ENCODE peak calls at places on chromosomes 1 and 21, in ten cellular contexts. One of them, this sample, is unnamed.

GRCh38 chr21:45528981-45529784 is 13.1 kb downstream of the SLC19A1 start:
- DNase-seq in transverse colon: peak; percentile 5
- DNase-seq in ovary: peak; percentile 15
- DNase-seq in body of pancreas: no peak
- DNase-seq in adrenal gland: peak; percentile 10
- DNase-seq in heart left ventricle: no peak
- DNase-seq in spleen: peak; percentile 75
- DNase-seq in right lobe of liver: peak; percentile 53
- DNase-seq in tibial nerve: no peak
- DNase-seq in stomach: peak; percentile 25
- DNase-seq in this sample: peak; percentile 38

GRCh38 chr1:204415351-204415750 is 3.7 kb upstream of the PPP1R15B start:
- DNase-seq in transverse colon: no peak
- DNase-seq in ovary: no peak
- DNase-seq in body of pancreas: no peak
- DNase-seq in adrenal gland: no peak
- DNase-seq in heart left ventricle: no peak
- DNase-seq in spleen: no peak
- DNase-seq in right lobe of liver: no peak
- DNase-seq in tibial nerve: no peak
- DNase-seq in stomach: no peak
- DNase-seq in this sample: no peak

GRCh38 chr1:243230914-243231313 is 24.2 kb downstream of the CEP170 start:
- DNase-seq in transverse colon: no peak
- DNase-seq in ovary: no peak
- DNase-seq in body of pancreas: no peak
- DNase-seq in adrenal gland: no peak
- DNase-seq in heart left ventricle: no peak
- DNase-seq in spleen: no peak
- DNase-seq in right lobe of liver: no peak
- DNase-seq in tibial nerve: no peak
- DNase-seq in stomach: no peak
- DNase-seq in this sample: no peak

GRCh38 chr1:58788259-58788658 is 4.4 kb upstream of the JUN start:
- DNase-seq in transverse colon: no peak
- DNase-seq in ovary: no peak
- DNase-seq in body of pancreas: no peak
- DNase-seq in adrenal gland: no peak
- DNase-seq in heart left ventricle: no peak
- DNase-seq in spleen: no peak
- DNase-seq in right lobe of liver: no peak
- DNase-seq in tibial nerve: no peak
- DNase-seq in stomach: no peak
- DNase-seq in this sample: no peak

GRCh38 chr21:34613679-34614442 is 1.1 kb downstream of the RCAN1 start:
- DNase-seq in transverse colon: no peak
- DNase-seq in ovary: peak; percentile 28
- DNase-seq in body of pancreas: peak; percentile 31
- DNase-seq in adrenal gland: peak; percentile 23
- DNase-seq in heart left ventricle: no peak
- DNase-seq in spleen: no peak
- DNase-seq in right lobe of liver: no peak
- DNase-seq in tibial nerve: no peak
- DNase-seq in stomach: no peak
- DNase-seq in this sample: no peak

GRCh38 chr1:12121212-12122000 is 45.4 kb upstream of the TNFRSF1B start:
- DNase-seq in transverse colon: no peak
- DNase-seq in ovary: no peak
- DNase-seq in body of pancreas: no peak
- DNase-seq in adrenal gland: no peak
- DNase-seq in heart left ventricle: no peak
- DNase-seq in spleen: peak; percentile 30
- DNase-seq in right lobe of liver: no peak
- DNase-seq in tibial nerve: no peak
- DNase-seq in stomach: no peak
- DNase-seq in this sample: no peak

GRCh38 chr1:15205586-15206346 is 41.3 kb upstream of the FHAD1 start:
- DNase-seq in transverse colon: no peak
- DNase-seq in ovary: no peak
- DNase-seq in body of pancreas: no peak
- DNase-seq in adrenal gland: peak; percentile 25
- DNase-seq in heart left ventricle: no peak
- DNase-seq in spleen: no peak
- DNase-seq in right lobe of liver: no peak
- DNase-seq in tibial nerve: no peak
- DNase-seq in stomach: no peak
- DNase-seq in this sample: no peak

GRCh38 chr1:247112479-247112781 is 8.3 kb upstream of the ZNF669 start:
- DNase-seq in transverse colon: no peak
- DNase-seq in ovary: no peak
- DNase-seq in body of pancreas: peak; percentile 41
- DNase-seq in adrenal gland: no peak
- DNase-seq in heart left ventricle: no peak
- DNase-seq in spleen: no peak
- DNase-seq in right lobe of liver: no peak
- DNase-seq in tibial nerve: no peak
- DNase-seq in stomach: no peak
- DNase-seq in this sample: no peak

GRCh38 chr1:192604979-192605620 is 29.5 kb downstream of the RGS1 start:
- DNase-seq in transverse colon: no peak
- DNase-seq in ovary: no peak
- DNase-seq in body of pancreas: no peak
- DNase-seq in adrenal gland: no peak
- DNase-seq in heart left ventricle: no peak
- DNase-seq in spleen: no peak
- DNase-seq in right lobe of liver: no peak
- DNase-seq in tibial nerve: no peak
- DNase-seq in stomach: no peak
- DNase-seq in this sample: no peak

GRCh38 chr1:145926706-145927072 is 595 bp downstream of the RBM8A start:
- DNase-seq in transverse colon: no peak
- DNase-seq in ovary: no peak
- DNase-seq in body of pancreas: no peak
- DNase-seq in adrenal gland: no peak
- DNase-seq in heart left ventricle: no peak
- DNase-seq in spleen: no peak
- DNase-seq in right lobe of liver: no peak
- DNase-seq in tibial nerve: no peak
- DNase-seq in stomach: no peak
- DNase-seq in this sample: no peak

GRCh38 chr1:233704125-233704881 is 90.4 kb downstream of the KCNK1 start:
- DNase-seq in transverse colon: no peak
- DNase-seq in ovary: no peak
- DNase-seq in body of pancreas: no peak
- DNase-seq in adrenal gland: no peak
- DNase-seq in heart left ventricle: no peak
- DNase-seq in spleen: no peak
- DNase-seq in right lobe of liver: no peak
- DNase-seq in tibial nerve: no peak
- DNase-seq in stomach: no peak
- DNase-seq in this sample: no peak

GRCh38 chr1:245458761-245459174 is 304.0 kb downstream of the KIF26B start:
- DNase-seq in transverse colon: no peak
- DNase-seq in ovary: no peak
- DNase-seq in body of pancreas: no peak
- DNase-seq in adrenal gland: no peak
- DNase-seq in heart left ventricle: no peak
- DNase-seq in spleen: no peak
- DNase-seq in right lobe of liver: no peak
- DNase-seq in tibial nerve: no peak
- DNase-seq in stomach: no peak
- DNase-seq in this sample: no peak

GRCh38 chr1:34984435-34985062 is 598 bp downstream of the TMEM35B start:
- DNase-seq in transverse colon: peak; percentile 34
- DNase-seq in ovary: peak; percentile 66
- DNase-seq in body of pancreas: peak; percentile 31
- DNase-seq in adrenal gland: peak; percentile 38
- DNase-seq in heart left ventricle: peak; percentile 60
- DNase-seq in spleen: no peak
- DNase-seq in right lobe of liver: no peak
- DNase-seq in tibial nerve: no peak
- DNase-seq in stomach: no peak
- DNase-seq in this sample: no peak

GRCh38 chr1:182304218-182305016 is 87.2 kb downstream of the GLUL start:
- DNase-seq in transverse colon: no peak
- DNase-seq in ovary: no peak
- DNase-seq in body of pancreas: no peak
- DNase-seq in adrenal gland: no peak
- DNase-seq in heart left ventricle: no peak
- DNase-seq in spleen: no peak
- DNase-seq in right lobe of liver: no peak
- DNase-seq in tibial nerve: no peak
- DNase-seq in stomach: no peak
- DNase-seq in this sample: no peak

GRCh38 chr1:1013922-1014617 is 773 bp downstream of the ISG15 start:
- DNase-seq in transverse colon: no peak
- DNase-seq in ovary: no peak
- DNase-seq in body of pancreas: no peak
- DNase-seq in adrenal gland: no peak
- DNase-seq in heart left ventricle: no peak
- DNase-seq in spleen: peak; percentile 87
- DNase-seq in right lobe of liver: no peak
- DNase-seq in tibial nerve: no peak
- DNase-seq in stomach: peak; percentile 38
- DNase-seq in this sample: no peak

GRCh38 chr1:66095190-66095589 is 302.5 kb downstream of the PDE4B start:
- DNase-seq in transverse colon: no peak
- DNase-seq in ovary: no peak
- DNase-seq in body of pancreas: no peak
- DNase-seq in adrenal gland: no peak
- DNase-seq in heart left ventricle: no peak
- DNase-seq in spleen: no peak
- DNase-seq in right lobe of liver: no peak
- DNase-seq in tibial nerve: no peak
- DNase-seq in stomach: no peak
- DNase-seq in this sample: no peak

DNA sequence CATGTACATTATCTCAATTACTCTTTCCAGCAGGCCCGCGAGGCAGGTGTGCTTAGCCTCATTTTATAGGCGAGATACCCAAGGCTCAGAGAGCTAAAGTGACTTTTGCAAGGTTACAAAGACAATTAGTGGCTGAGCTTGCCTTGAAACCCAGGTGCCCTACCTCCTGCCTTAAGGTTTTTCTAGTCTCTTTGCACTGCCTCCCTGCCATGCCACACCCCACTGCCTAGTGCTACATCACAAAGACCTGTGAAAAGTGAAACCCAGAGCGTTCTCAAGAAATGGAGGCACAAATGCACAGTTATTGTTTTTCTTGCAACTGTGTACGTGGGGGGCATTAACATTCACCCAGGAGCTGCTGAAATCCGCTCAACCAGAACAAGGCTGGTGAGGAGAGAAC is 9.9 kb upstream of the C8A start:
- DNase-seq in transverse colon: no peak
- DNase-seq in ovary: no peak
- DNase-seq in body of pancreas: no peak
- DNase-seq in adrenal gland: no peak
- DNase-seq in heart left ventricle: no peak
- DNase-seq in spleen: no peak
- DNase-seq in right lobe of liver: no peak
- DNase-seq in tibial nerve: no peak
- DNase-seq in stomach: no peak
- DNase-seq in this sample: no peak
- H3K4me3 ChIP-seq in transverse colon: no peak overlapping the region
- H3K4me3 ChIP-seq in ovary: no peak overlapping the region
- H3K4me3 ChIP-seq in body of pancreas: no peak overlapping the region
- H3K4me3 ChIP-seq in adrenal gland: no peak overlapping the region
- H3K4me3 ChIP-seq in heart left ventricle: no peak overlapping the region
- H3K4me3 ChIP-seq in spleen: no peak overlapping the region
- H3K4me3 ChIP-seq in right lobe of liver: no peak overlapping the region
- H3K4me3 ChIP-seq in tibial nerve: no peak overlapping the region
- H3K4me3 ChIP-seq in stomach: no peak overlapping the region
- H3K4me3 ChIP-seq in this sample: no peak overlapping the region

DNA sequence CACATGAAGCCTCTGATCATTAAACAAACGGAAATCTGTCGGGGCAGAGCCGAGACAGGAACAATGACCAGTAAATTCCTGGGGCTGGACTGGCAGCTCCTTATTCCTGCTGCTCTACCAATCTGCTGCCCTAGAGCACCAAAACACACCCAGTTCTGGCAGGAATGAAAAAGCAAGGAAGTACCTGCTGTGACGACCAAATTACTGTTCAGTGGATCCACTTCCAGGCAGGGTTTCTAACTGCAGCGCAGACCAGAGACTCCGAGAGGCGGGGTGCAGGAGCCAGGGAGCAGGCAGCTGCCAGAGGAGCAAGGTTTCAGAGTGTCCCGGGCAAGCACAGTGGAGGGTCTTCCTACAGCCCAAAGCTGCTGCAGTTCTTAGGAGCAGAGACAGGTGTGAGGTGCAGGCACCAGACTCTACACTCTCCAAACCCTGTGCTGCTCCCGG is 32.4 kb downstream of the KANK4 start:
- DNase-seq in transverse colon: peak; percentile 37
- DNase-seq in ovary: no peak
- DNase-seq in body of pancreas: peak; percentile 41
- DNase-seq in adrenal gland: no peak
- DNase-seq in heart left ventricle: no peak
- DNase-seq in spleen: peak; percentile 59
- DNase-seq in right lobe of liver: no peak
- DNase-seq in tibial nerve: no peak
- DNase-seq in stomach: no peak
- DNase-seq in this sample: no peak
- H3K4me1 ChIP-seq in transverse colon: peaks cover 14% of the 10 kb centered on the region
- H3K4me1 ChIP-seq in ovary: no peaks in the 10 kb centered on the region
- H3K4me1 ChIP-seq in body of pancreas: peaks cover 38% of the 10 kb centered on the region
- H3K4me1 ChIP-seq in adrenal gland: no peaks in the 10 kb centered on the region
- H3K4me1 ChIP-seq in heart left ventricle: no peaks in the 10 kb centered on the region
- H3K4me1 ChIP-seq in spleen: peaks cover 12% of the 10 kb centered on the region
- H3K4me1 ChIP-seq in right lobe of liver: peaks cover 18% of the 10 kb centered on the region
- H3K4me1 ChIP-seq in tibial nerve: peaks cover 10% of the 10 kb centered on the region
- H3K4me1 ChIP-seq in stomach: peaks cover 17% of the 10 kb centered on the region
- H3K4me1 ChIP-seq in this sample: no peaks in the 10 kb centered on the region

GRCh38 chr1:214261206-214262123 is 19.5 kb upstream of the SMYD2 start:
- DNase-seq in transverse colon: peak; percentile 83
- DNase-seq in ovary: peak; percentile 83
- DNase-seq in body of pancreas: peak; percentile 85
- DNase-seq in adrenal gland: peak; percentile 80
- DNase-seq in heart left ventricle: peak; percentile 87
- DNase-seq in spleen: peak; percentile 94
- DNase-seq in right lobe of liver: peak; percentile 88
- DNase-seq in tibial nerve: peak; percentile 68
- DNase-seq in stomach: peak; percentile 86
- DNase-seq in this sample: peak; percentile 64
- TF ChIP-seq POLR2A in transverse colon: no peak
- TF ChIP-seq POLR2A in ovary: no peak
- TF ChIP-seq POLR2A in body of pancreas: no peak
- TF ChIP-seq POLR2A in adrenal gland: no peak
- TF ChIP-seq POLR2A in heart left ventricle: no peak
- TF ChIP-seq POLR2A in spleen: no peak
- TF ChIP-seq POLR2A in right lobe of liver: no peak
- TF ChIP-seq POLR2A in tibial nerve: no peak
- TF ChIP-seq POLR2A in stomach: no peak
- TF ChIP-seq POLR2A in this sample: no peak

DNA sequence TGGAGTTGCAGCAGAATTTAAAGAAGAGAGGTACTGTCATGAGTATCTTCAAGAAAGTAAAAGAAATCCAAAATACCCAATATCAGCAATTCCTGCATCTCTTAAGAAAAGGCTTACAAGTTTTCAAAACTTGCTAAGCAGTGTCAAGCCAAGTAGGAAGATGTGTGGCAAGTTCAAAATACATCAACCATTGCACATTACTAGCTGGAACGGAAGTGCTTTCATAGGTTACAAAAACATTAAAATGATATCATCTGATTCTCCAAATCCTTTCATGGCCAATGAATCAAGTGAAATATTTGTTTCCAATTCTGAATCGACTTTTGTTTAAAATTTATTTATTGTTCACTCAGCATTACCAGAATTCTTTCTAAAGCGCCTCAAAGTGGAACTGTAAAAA is 5.7 kb upstream of the ABCA4 start:
- DNase-seq in transverse colon: no peak
- DNase-seq in ovary: no peak
- DNase-seq in body of pancreas: no peak
- DNase-seq in adrenal gland: no peak
- DNase-seq in heart left ventricle: no peak
- DNase-seq in spleen: no peak
- DNase-seq in right lobe of liver: no peak
- DNase-seq in tibial nerve: no peak
- DNase-seq in stomach: no peak
- DNase-seq in this sample: no peak
- H3K4me3 ChIP-seq in transverse colon: no peak overlapping the region
- H3K4me3 ChIP-seq in ovary: no peak overlapping the region
- H3K4me3 ChIP-seq in body of pancreas: no peak overlapping the region
- H3K4me3 ChIP-seq in adrenal gland: no peak overlapping the region
- H3K4me3 ChIP-seq in heart left ventricle: no peak overlapping the region
- H3K4me3 ChIP-seq in spleen: no peak overlapping the region
- H3K4me3 ChIP-seq in right lobe of liver: no peak overlapping the region
- H3K4me3 ChIP-seq in tibial nerve: no peak overlapping the region
- H3K4me3 ChIP-seq in stomach: no peak overlapping the region
- H3K4me3 ChIP-seq in this sample: no peak overlapping the region